ENCODE peak calls at places on chromosomes 2 and 18, in four cellular contexts. G is HL-60, M is fibroblast of mammary gland, X is psoas muscle. L is an unnamed sample.

GRCh38 chr2:12044857-12045256 is 298.4 kb downstream of the LPIN1 start:
- DNase-seq in X (no peak), G (peak), M (no peak), L (peak)

GRCh38 chr2:229003256-229003655 is 267.8 kb downstream of the PID1 start:
- DNase-seq in X (no peak), M (no peak), G (no peak), L (no peak)

GRCh38 chr18:41347057-41347456 is 608.0 kb upstream of the PIK3C3 start:
- DNase-seq in G (no peak), M (no peak), X (no peak), L (no peak)

GRCh38 chr2:118973542-118973951 is 31.6 kb downstream of the MARCO start:
- DNase-seq in G (no peak), X (peak), M (peak), L (no peak)

GRCh38 chr2:235263205-235264120 is 230.4 kb upstream of the AGAP1 start:
- DNase-seq in G (no peak), M (peak), X (peak), L (no peak)

GRCh38 chr18:13279181-13280065 is 60.9 kb downstream of the LDLRAD4 start:
- DNase-seq in G (no peak), X (no peak), M (no peak), L (no peak)

GRCh38 chr2:8583400-8584173 is 98.3 kb upstream of the ID2 start:
- DNase-seq in M (peak), X (peak), G (peak), L (peak)

GRCh38 chr2:20145497-20146193 is 79.3 kb downstream of the SDC1 start:
- DNase-seq in X (no peak), M (no peak), G (no peak), L (no peak)

GRCh38 chr2:186546842-186547241 is 43.0 kb upstream of the ITGAV start:
- DNase-seq in X (no peak), G (no peak), M (peak), L (no peak)

GRCh38 chr18:22279741-22280452 is 110.5 kb downstream of the GATA6 start:
- DNase-seq in M (peak), G (no peak), X (no peak), L (no peak)

GRCh38 chr2:69073928-69074575 is 61.1 kb downstream of the ANTXR1 start:
- DNase-seq in M (no peak), G (no peak), X (no peak), L (no peak)

GRCh38 chr2:45759310-45759851 is 107.9 kb downstream of the PRKCE start:
- DNase-seq in X (peak), G (no peak), M (peak), L (no peak)

GRCh38 chr2:191222952-191223351 is 22.3 kb upstream of the MYO1B start:
- DNase-seq in X (no peak), M (peak), G (no peak), L (no peak)

GRCh38 chr18:54960197-54960596 is 936 bp upstream of the CCDC68 start:
- DNase-seq in X (no peak), M (no peak), G (no peak), L (no peak)

GRCh38 chr18:54956506-54956905 is 2.8 kb downstream of the CCDC68 start:
- DNase-seq in X (no peak), G (no peak), M (no peak), L (no peak)

GRCh38 chr18:54957295-54957694 is 2.0 kb downstream of the CCDC68 start:
- DNase-seq in X (no peak), G (no peak), M (peak), L (no peak)

GRCh38 chr18:54958711-54959625 is at the start of gene CCDC68:
- DNase-seq in M (no peak), X (peak), G (no peak), L (no peak)

DNA sequence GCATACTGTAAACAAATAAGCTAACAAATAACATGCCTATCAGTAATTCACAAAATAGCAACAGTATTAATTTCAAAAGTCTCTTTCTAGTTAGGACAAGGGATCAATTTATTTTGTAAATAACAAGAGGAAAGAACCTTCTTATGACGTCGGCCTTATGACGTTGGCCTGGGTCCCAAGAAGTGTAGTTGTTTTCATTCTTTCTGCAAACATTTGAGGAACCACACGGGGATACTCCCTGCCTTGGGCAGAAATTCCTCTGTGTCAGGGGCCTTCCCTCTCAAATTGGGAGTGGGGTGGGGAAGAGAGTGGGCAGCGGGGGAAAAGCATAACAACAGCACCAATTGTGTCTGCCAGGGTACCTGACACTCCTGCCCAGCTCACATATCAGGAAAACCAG is 1.3 kb downstream of the CCDC68 start:
- DNase-seq in M (peak), X (no peak), G (no peak), L (no peak)
- H3K4me3 ChIP-seq in M (no peak), X (peak), G (no peak), L (no peak)

GRCh38 chr2:221572821-221573429 is 821 bp upstream of the EPHA4 start:
- DNase-seq in G (no peak), X (peak), M (peak), L (no peak)

GRCh38 chr2:221571108-221571390 is 1.1 kb downstream of the EPHA4 start:
- DNase-seq in X (no peak), M (peak), G (no peak), L (no peak)

GRCh38 chr2:221571391-221572179 is 519 bp downstream of the EPHA4 start:
- DNase-seq in G (no peak), X (peak), M (peak), L (no peak)

GRCh38 chr2:221573430-221574230 is 1.5 kb upstream of the EPHA4 start:
- DNase-seq in X (peak), G (peak), M (peak), L (peak)

GRCh38 chr2:221572180-221572820 is at the start of gene EPHA4:
- DNase-seq in X (peak), G (no peak), M (peak), L (peak)
- TF ChIP-seq CTCF in X (peak), G (no peak), M (no peak), L (peak)

GRCh38 chr2:157932480-157933205 is 56.5 kb upstream of the ACVR1 start:
- DNase-seq in M (no peak), G (no peak), X (no peak), L (no peak)
- H3K4me3 ChIP-seq in M (no peak), G (no peak), X (no peak), L (no peak)

GRCh38 chr2:85830645-85831044 is 58.1 kb downstream of the ST3GAL5 start:
- DNase-seq in G (no peak), M (no peak), X (no peak), L (no peak)

GRCh38 chr2:85823951-85824350 is 64.8 kb downstream of the ST3GAL5 start:
- DNase-seq in G (no peak), X (no peak), M (no peak), L (no peak)

GRCh38 chr2:85827879-85828569 is 60.8 kb downstream of the ST3GAL5 start:
- DNase-seq in M (no peak), G (no peak), X (no peak), L (no peak)

GRCh38 chr2:85828725-85829124 is 60.1 kb downstream of the ST3GAL5 start:
- DNase-seq in X (no peak), G (no peak), M (no peak), L (no peak)

DNA sequence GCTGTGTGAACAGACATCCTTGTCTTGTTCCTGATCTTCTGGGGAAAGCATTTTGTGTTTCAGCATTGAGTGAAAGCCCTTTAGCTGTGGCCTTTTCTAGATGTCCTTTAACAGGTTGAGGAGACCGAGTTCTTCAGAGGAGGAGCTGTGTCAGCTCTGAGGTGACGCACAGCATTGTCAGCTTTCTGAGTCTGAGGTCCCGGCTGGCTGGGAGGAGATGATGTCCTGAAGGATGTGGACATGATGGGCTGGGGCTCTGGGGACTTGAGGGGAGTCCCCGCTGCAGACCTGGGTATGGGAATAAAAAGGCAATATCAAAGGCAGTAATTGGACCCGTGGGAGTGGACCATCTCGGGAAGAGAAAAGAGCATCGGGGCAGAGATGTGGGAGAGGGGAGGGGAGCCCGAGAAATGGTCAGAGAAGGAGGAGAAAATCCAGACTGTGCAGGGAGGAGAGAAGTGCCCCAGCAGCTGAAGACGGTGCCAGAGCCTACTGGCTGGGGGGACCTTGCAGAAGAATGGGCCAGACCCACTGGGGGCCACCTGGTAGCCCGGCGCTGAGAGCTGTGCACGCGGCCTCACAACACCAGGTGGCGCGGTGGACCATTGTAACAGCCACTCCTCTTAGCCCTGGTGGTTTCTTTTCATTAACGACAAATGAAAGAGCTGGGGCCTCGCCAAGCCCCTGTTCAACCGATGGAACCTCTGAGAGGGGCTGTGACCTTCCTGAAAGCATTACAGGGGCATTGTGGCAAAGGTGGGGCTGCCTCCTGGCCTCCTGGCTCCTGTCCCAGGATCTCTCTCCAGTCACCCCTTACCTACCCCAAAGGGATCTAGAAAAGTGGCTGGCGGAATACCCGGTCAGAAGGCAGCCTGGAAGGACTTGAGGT is 61.6 kb downstream of the ST3GAL5 start:
- DNase-seq in M (peak), X (peak), G (peak), L (peak)
- TF ChIP-seq CTCF in M (peak), X (peak), G (peak), L (peak)

GRCh38 chr18:45409971-45410370 is 205.3 kb upstream of the SLC14A2 start:
- DNase-seq in G (no peak), X (no peak), M (no peak), L (no peak)
- H3K4me3 ChIP-seq in G (no peak), X (no peak), M (no peak), L (no peak)

DNA sequence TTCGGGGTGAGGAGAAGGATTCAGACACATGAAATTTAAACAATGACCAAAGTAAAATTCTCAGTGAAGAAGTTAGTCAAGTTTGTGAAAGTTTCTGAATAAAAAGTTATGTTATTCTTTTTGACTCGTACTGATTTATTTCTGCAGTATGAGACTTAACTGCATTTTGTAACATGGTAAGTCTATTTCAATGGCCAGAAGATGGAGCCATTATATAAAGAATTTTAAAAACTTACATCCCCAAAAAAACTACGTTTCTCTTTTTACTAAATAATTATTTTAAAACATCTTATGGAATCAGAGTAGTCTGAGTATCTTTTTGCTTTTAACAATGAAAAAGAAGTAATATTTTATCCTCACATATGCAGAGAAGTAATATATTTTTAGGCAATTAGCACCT is 51.4 kb upstream of the SCN1A start:
- DNase-seq in M (peak), X (no peak), G (no peak), L (no peak)
- TF ChIP-seq CTCF in M (peak), X (no peak), G (no peak), L (peak)

GRCh38 chr2:202267495-202267894 is 1.9 kb downstream of the NOP58 start:
- DNase-seq in M (peak), G (peak), X (no peak), L (peak)

GRCh38 chr2:202265467-202266277 is at the start of gene NOP58:
- DNase-seq in M (peak), G (peak), X (peak), L (peak)

GRCh38 chr2:202261531-202261930 is 4.0 kb upstream of the NOP58 start:
- DNase-seq in X (no peak), G (no peak), M (no peak), L (no peak)
- H3K4me3 ChIP-seq in X (no peak), G (no peak), M (no peak), L (no peak)

DNA sequence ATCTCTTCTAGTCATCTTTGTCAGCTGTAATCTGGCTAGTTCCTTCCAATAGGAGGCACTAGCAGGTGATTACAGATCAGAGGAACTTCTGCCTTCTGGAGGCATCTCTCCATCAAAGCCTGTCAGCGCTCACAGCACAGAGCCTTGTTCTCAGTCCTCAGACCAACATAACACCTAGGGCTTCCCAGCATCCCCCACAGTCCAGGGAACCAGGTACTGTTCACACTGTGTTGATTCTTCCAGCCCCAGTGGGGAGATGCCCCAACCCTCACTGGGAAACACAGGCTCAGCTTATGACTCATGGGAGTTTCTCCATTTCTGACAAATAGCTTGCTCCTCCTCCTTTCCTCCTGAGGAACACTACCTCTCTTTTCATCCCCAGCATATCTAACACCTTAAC is 601.7 kb downstream of the CBLN2 start:
- DNase-seq in X (no peak), M (no peak), G (no peak), L (no peak)
- TF ChIP-seq CTCF in X (no peak), M (no peak), G (no peak), L (no peak)

GRCh38 chr2:150484006-150484405 is 3.5 kb downstream of the RND3 start:
- DNase-seq in X (no peak), G (no peak), M (no peak), L (no peak)

GRCh38 chr2:150483532-150483931 is 3.9 kb downstream of the RND3 start:
- DNase-seq in X (no peak), M (no peak), G (no peak), L (no peak)

GRCh38 chr2:150485114-150485870 is 2.2 kb downstream of the RND3 start:
- DNase-seq in G (no peak), X (peak), M (peak), L (no peak)

GRCh38 chr2:150485871-150486538 is 1.5 kb downstream of the RND3 start:
- DNase-seq in X (peak), G (no peak), M (peak), L (no peak)

DNA sequence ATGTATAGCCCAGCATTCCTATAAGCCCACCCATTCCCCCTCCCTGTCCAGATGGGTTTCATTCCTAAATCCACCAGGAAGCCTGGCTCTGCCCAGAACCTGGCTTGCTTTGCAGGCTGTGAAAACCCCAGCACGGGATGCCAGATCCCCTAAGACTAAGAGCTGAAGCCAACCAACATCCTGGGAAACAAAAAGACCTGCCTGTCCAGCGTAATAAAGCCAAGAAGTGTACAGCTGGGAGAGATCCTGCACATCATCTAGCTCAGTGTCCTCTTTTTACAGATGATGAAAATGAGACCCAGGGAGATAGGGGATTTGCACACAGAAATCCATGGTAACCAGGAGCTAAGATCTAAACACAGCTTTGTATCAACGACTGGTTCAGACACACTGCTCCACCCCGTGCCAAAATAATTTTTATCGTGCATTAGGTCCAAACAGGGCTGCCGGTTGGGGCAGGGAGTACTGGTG is 3.0 kb downstream of the RND3 start:
- DNase-seq in M (no peak), G (no peak), X (no peak), L (no peak)
- H3K4me3 ChIP-seq in M (peak), G (no peak), X (peak), L (no peak)